ENCODE peak calls at places on chromosomes 6 and 20, in four cellular contexts. U is IMR-90, F is GM23248, D is GM12878. O is an unnamed sample. For H3K4me1, H3K36me3 and H4K20me1, the result is how much of the 10 kb centered on the place peaks cover.

GRCh38 chr20:61719691-61720347 is 345.9 kb downstream of the TAF4 start:
- DNase-seq in D (no peak), U (no peak), F (no peak), O (no peak)

GRCh38 chr6:114739656-114740055 is 396.8 kb upstream of the HS3ST5 start:
- DNase-seq in U (no peak), D (no peak), F (no peak), O (no peak)

GRCh38 chr6:157194643-157195042 is 128.7 kb downstream of the TMEM242 start:
- DNase-seq in D (no peak), U (peak), F (peak), O (no peak)

GRCh38 chr20:58342104-58342945 is 32.8 kb downstream of the RAB22A start:
- DNase-seq in U (peak), D (no peak), F (peak), O (no peak)

GRCh38 chr20:51034988-51035656 is 12.2 kb upstream of the KCNG1 start:
- DNase-seq in U (no peak), D (no peak), F (no peak), O (no peak)

GRCh38 chr20:50980851-50981713 is 22.5 kb downstream of the MOCS3 start:
- DNase-seq in F (peak), D (peak), U (peak), O (peak)

GRCh38 chr6:136959471-136959891 is 37.4 kb downstream of the SLC35D3 start:
- DNase-seq in U (no peak), D (no peak), F (no peak), O (peak)

GRCh38 chr6:132298344-132298949 is 102.8 kb downstream of the MOXD1 start:
- DNase-seq in D (no peak), F (peak), U (peak), O (peak)

GRCh38 chr6:23003671-23004598 is 434.6 kb downstream of the HDGFL1 start:
- DNase-seq in U (peak), D (no peak), F (peak), O (peak)

GRCh38 chr6:90502381-90502780 is 84.5 kb downstream of the MAP3K7 start:
- DNase-seq in F (no peak), U (no peak), D (no peak), O (no peak)

GRCh38 chr20:40435146-40435545 is 253.9 kb downstream of the MAFB start:
- DNase-seq in D (no peak), F (no peak), U (no peak), O (no peak)

GRCh38 chr6:167758309-167759023 is 68.2 kb upstream of the AFDN start:
- DNase-seq in D (no peak), F (no peak), U (no peak), O (no peak)

GRCh38 chr20:20070871-20071726 is 18.8 kb downstream of the CFAP61 start:
- DNase-seq in U (no peak), F (no peak), D (no peak), O (no peak)

GRCh38 chr6:108650781-108651180 is 90.1 kb downstream of the FOXO3 start:
- DNase-seq in D (no peak), F (peak), U (peak), O (no peak)

GRCh38 chr6:181049-181654 is 111.1 kb upstream of the DUSP22 start:
- DNase-seq in F (no peak), D (peak), U (no peak), O (no peak)

GRCh38 chr6:4902363-4902762 is 101.5 kb downstream of the RPP40 start:
- DNase-seq in D (no peak), F (no peak), U (no peak), O (no peak)

GRCh38 chr6:32178547-32179440 is 589 bp downstream of the RNF5 start:
- DNase-seq in D (no peak), F (peak), U (no peak), O (peak)

GRCh38 chr20:9884666-9885065 is 45.8 kb upstream of the PAK5 start:
- DNase-seq in F (peak), D (no peak), U (peak), O (no peak)

GRCh38 chr6:33248643-33248931 is 23.1 kb downstream of the VPS52 start:
- DNase-seq in D (no peak), U (no peak), F (peak), O (no peak)

GRCh38 chr6:113879186-113880096 is 22.3 kb downstream of the MARCKS start:
- DNase-seq in D (peak), F (peak), U (peak), O (peak)

GRCh38 chr6:110404602-110405001 is 10.8 kb downstream of the DDO start:
- DNase-seq in D (no peak), F (peak), U (no peak), O (peak)

GRCh38 chr6:21538186-21538798 is 55.3 kb upstream of the SOX4 start:
- DNase-seq in D (no peak), F (peak), U (peak), O (no peak)

GRCh38 chr20:19661717-19662637 is 96.1 kb upstream of the RIN2 start:
- DNase-seq in D (no peak), F (peak), U (peak), O (peak)

GRCh38 chr6:78561015-78561414 is 306.3 kb upstream of the IRAK1BP1 start:
- DNase-seq in F (no peak), D (no peak), U (peak), O (no peak)

GRCh38 chr6:145761584-145761983 is 26.3 kb upstream of the EPM2A start:
- DNase-seq in D (no peak), F (no peak), U (no peak), O (no peak)

GRCh38 chr6:16803294-16804006 is 42.2 kb upstream of the ATXN1 start:
- DNase-seq in D (no peak), U (peak), F (no peak), O (peak)

DNA sequence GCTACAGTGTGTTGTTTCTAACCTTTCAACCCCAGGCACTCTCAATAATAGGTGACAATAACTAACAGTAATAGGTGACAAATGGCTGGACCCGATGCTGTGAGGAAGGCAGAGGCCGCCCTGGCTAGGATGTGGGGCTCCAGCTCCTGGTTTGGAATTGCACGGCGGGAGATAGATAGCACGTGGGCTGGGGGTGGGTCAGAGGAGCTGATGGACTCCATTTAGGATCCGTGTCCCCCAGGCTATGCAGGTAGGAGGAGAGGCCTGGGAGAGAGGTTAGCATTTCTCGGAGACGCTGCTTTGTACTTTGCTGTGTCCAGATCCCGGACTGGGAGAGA is 61.4 kb downstream of the EZR start:
- DNase-seq in D (no peak), F (no peak), U (no peak), O (no peak)
- H3K4me1 ChIP-seq in D (under half), F (under half), U (under half), O (under half)

GRCh38 chr20:54160269-54161007 is 13.3 kb downstream of the CYP24A1 start:
- DNase-seq in D (no peak), U (no peak), F (no peak), O (no peak)
- H3K36me3 ChIP-seq in D (under half), U (under half), F (under half), O (under half)

DNA sequence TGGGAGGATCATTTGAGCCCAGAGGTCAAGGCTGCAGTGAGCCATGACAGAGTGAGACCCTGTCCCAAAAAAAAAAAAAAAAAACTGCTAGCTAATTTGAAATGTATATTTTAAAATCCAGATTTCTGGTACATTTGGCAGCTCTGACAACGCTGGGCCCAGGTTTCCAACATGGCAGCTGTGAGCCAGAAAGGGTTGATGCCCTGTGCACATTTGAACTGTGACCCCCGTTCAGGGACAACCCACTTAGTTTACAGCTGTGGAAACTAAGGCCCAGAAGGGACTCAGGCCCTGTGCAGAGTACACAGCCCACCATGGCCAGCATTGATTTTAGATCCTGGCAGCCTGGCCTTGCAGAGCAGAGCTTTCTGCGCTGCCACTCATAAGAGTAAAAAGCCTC is 56.0 kb upstream of the MYL9 start:
- DNase-seq in F (no peak), D (no peak), U (no peak), O (no peak)
- H4K20me1 ChIP-seq in F (under half), D (under half), U (half or more), O (half or more)

GRCh38 chr6:14383393-14384174 is 266.0 kb downstream of the CD83 start:
- DNase-seq in F (no peak), U (no peak), D (no peak), O (no peak)
- H3K4me1 ChIP-seq in F (under half), U (under half), D (under half), O (under half)

DNA sequence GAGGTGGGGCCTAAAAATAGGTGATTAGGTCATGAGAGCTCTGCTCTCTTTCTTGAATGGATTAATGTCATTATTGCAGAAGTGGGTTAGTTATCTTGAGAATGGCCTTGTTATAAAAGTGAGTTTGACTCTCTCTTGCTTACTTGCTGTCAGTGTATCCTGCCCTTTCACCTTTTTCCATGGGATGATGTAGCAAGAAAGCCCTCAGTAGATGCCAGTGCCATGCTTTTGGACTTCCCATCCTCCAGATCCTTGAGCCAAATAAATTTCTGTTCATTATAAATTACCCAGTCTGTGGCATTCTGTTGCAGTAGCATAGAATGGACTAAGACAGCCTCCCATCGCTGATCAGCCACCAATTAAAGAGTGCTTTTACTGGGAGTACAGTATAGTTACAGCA is 40.1 kb downstream of the UTRN start:
- DNase-seq in F (no peak), U (no peak), D (no peak), O (no peak)
- H3K36me3 ChIP-seq in F (under half), U (under half), D (under half), O (under half)

GRCh38 chr6:36983538-36983937 is 2.5 kb downstream of the MTCH1 start:
- DNase-seq in D (no peak), U (no peak), F (no peak), O (no peak)
- H4K20me1 ChIP-seq in D (under half), U (half or more), F (under half), O (half or more)